ENCODE peak calls at places on chromosomes 4 and X, in five cellular contexts. V is HepG2, D is GM12878, T is IMR-90, H is K562. M is an unnamed sample.

GRCh38 chr4:2261853-2262144 is at the start of gene MXD4:
- DNase-seq in V (no peak), D (no peak), T (no peak), H (no peak), M (no peak)

GRCh38 chr4:121777625-121778024 is 12.7 kb upstream of the SMIM43 start:
- DNase-seq in V (no peak), D (no peak), T (no peak), H (no peak), M (no peak)

GRCh38 chr4:158824425-158825274 is 55.8 kb downstream of the FNIP2 start:
- DNase-seq in V (no peak), D (no peak), T (peak; percentile 17), H (no peak), M (peak; percentile 32)

GRCh38 chr4:76690091-76690905 is 207.6 kb downstream of the SOWAHB start:
- DNase-seq in V (no peak), D (no peak), T (peak; percentile 24), H (no peak), M (peak; percentile 84)

GRCh38 chr4:137609693-137610450 is 77.6 kb upstream of the PCDH18 start:
- DNase-seq in V (no peak), D (no peak), T (peak; percentile 78), H (no peak), M (no peak)

GRCh38 chr4:43242611-43243010 is 350.1 kb downstream of the GRXCR1 start:
- DNase-seq in V (no peak), D (no peak), T (peak; percentile 39), H (no peak), M (no peak)

GRCh38 chr4:63919636-63920365 is 489.4 kb downstream of the TECRL start:
- DNase-seq in V (no peak), D (no peak), T (no peak), H (no peak), M (no peak)

GRCh38 chr4:5142726-5143125 is 91.4 kb downstream of the STK32B start:
- DNase-seq in V (peak; percentile 20), D (no peak), T (peak; percentile 66), H (peak; percentile 26), M (peak; percentile 33)

GRCh38 chr4:75080888-75081287 is 148.0 kb downstream of the PARM1 start:
- DNase-seq in V (no peak), D (no peak), T (no peak), H (no peak), M (no peak)

GRCh38 chr4:98722000-98722399 is 63.6 kb upstream of the TSPAN5 start:
- DNase-seq in V (no peak), D (no peak), T (no peak), H (no peak), M (no peak)

GRCh38 chr4:151801547-151802516 is 41.0 kb upstream of the GATB start:
- DNase-seq in V (peak; percentile 25), D (no peak), T (peak; percentile 44), H (peak; percentile 69), M (peak; percentile 59)

GRCh38 chrX:771536-771935 is 140.9 kb downstream of the SHOX start:
- DNase-seq in V (no peak), D (no peak), T (no peak), H (no peak), M (no peak)

GRCh38 chr4:37780444-37781133 is 45.9 kb upstream of the PGM2 start:
- DNase-seq in V (peak; percentile 36), D (no peak), T (no peak), H (no peak), M (no peak)

GRCh38 chrX:14352511-14352910 is 176.8 kb upstream of the GLRA2 start:
- DNase-seq in V (no peak), D (no peak), T (no peak), H (no peak), M (no peak)

GRCh38 chr4:72286185-72286584 is 254.4 kb downstream of the NPFFR2 start:
- DNase-seq in V (no peak), D (no peak), T (peak; percentile 12), H (no peak), M (peak; percentile 1)

GRCh38 chrX:13126785-13127184 is 82.4 kb upstream of the FAM9C start:
- DNase-seq in V (peak; percentile 4), D (no peak), T (no peak), H (no peak), M (peak; percentile 4)

GRCh38 chr4:19381068-19381467 is 870.6 kb upstream of the SLIT2 start:
- DNase-seq in V (no peak), D (no peak), T (peak; percentile 86), H (no peak), M (no peak)

GRCh38 chr4:142581891-142582290 is 264.2 kb downstream of the INPP4B start:
- DNase-seq in V (no peak), D (no peak), T (no peak), H (no peak), M (no peak)

GRCh38 chrX:79270401-79270800 is 96.7 kb downstream of the ITM2A start:
- DNase-seq in V (no peak), D (peak; percentile 63), T (no peak), H (no peak), M (no peak)

GRCh38 chrX:14832151-14832550 is 40.7 kb downstream of the FANCB start:
- DNase-seq in V (no peak), D (no peak), T (peak; percentile 80), H (no peak), M (no peak)

GRCh38 chrX:79330022-79330421 is 37.1 kb downstream of the ITM2A start:
- DNase-seq in V (no peak), D (no peak), T (no peak), H (no peak), M (no peak)

GRCh38 chr4:129358571-129358970 is 262.6 kb downstream of the C4orf33 start:
- DNase-seq in V (no peak), D (no peak), T (peak; percentile 40), H (no peak), M (no peak)

GRCh38 chr4:2101346-2102044 is 42.4 kb downstream of the NAT8L start:
- DNase-seq in V (no peak), D (no peak), T (peak; percentile 48), H (no peak), M (no peak)

GRCh38 chr4:76989391-76990061 is 40.0 kb downstream of the SEPTIN11 start:
- DNase-seq in V (no peak), D (no peak), T (no peak), H (no peak), M (no peak)

GRCh38 chr4:110009526-110009925 is 96.8 kb downstream of the EGF start:
- DNase-seq in V (no peak), D (no peak), T (no peak), H (no peak), M (no peak)

DNA sequence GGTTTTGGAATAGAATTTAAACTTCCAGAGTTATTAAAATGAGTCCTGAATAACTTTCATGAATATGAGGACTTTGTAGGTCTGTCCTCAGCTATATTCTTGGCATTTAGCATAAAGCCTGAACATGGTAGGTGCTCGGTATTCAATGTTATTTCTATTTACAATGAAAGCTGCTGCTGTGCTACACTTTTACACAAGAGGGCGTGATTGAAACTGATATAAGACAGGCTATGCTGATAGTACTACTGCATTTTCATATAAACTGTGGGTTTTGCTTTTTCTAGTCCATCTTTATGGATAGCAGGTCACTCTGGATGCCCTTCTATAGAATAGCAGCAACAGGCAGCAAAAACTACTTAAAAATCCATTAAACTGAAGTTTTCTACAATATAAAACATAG is 12.3 kb upstream of the GNPDA2 start:
- DNase-seq in V (no peak), D (no peak), T (no peak), H (no peak), M (no peak)
- TF ChIP-seq MXI1 in V (no peak), D (no peak), T (no peak), H (no peak), M (no peak)

GRCh38 chr4:185257694-185258093 is 48.3 kb downstream of the SNX25 start:
- DNase-seq in V (no peak), D (no peak), T (no peak), H (no peak), M (no peak)
- TF ChIP-seq MXI1 in V (no peak), D (no peak), T (no peak), H (no peak), M (no peak)

GRCh38 chrX:40018021-40018420 is 79.7 kb downstream of the BCOR start:
- DNase-seq in V (no peak), D (no peak), T (no peak), H (no peak), M (no peak)

GRCh38 chrX:40012800-40013682 is 84.7 kb downstream of the BCOR start:
- DNase-seq in V (peak; percentile 67), D (no peak), T (peak; percentile 35), H (peak; percentile 70), M (no peak)

GRCh38 chrX:40016702-40017101 is 81.1 kb downstream of the BCOR start:
- DNase-seq in V (no peak), D (no peak), T (no peak), H (no peak), M (no peak)

GRCh38 chrX:40012039-40012799 is 85.5 kb downstream of the BCOR start:
- DNase-seq in V (peak; percentile 63), D (no peak), T (peak; percentile 71), H (no peak), M (no peak)

GRCh38 chrX:40015693-40016092 is 82.1 kb downstream of the BCOR start:
- DNase-seq in V (no peak), D (no peak), T (no peak), H (no peak), M (no peak)
- TF ChIP-seq MXI1 in V (no peak), D (no peak), T (no peak), H (no peak), M (no peak)

GRCh38 chr4:182507808-182508207 is 264.6 kb downstream of the TENM3 start:
- DNase-seq in V (no peak), D (no peak), T (peak; percentile 35), H (no peak), M (no peak)
- TF ChIP-seq MXI1 in V (no peak), D (no peak), T (no peak), H (no peak), M (no peak)